ENCODE peak calls at places on chromosome 21, in four cellular contexts. Q, E, L and F are unnamed samples.
A peak's percentile ranks its signal among the peaks of the same experiment; 100 is the strongest.

GRCh38 chr21:31248598-31248997 is 95.5 kb downstream of the TIAM1 start:
- DNase-seq in E (no peak), L (no peak), Q (no peak), F (no peak)

GRCh38 chr21:17550671-17551308 is 37.9 kb downstream of the CXADR start:
- DNase-seq in L (no peak), Q (no peak), E (no peak), F (no peak)

GRCh38 chr21:36079010-36079649 is 9.3 kb downstream of the CBR1 start:
- DNase-seq in Q (no peak), L (no peak), E (peak; percentile 53), F (no peak)

GRCh38 chr21:35220301-35220700 is 171.2 kb upstream of the RUNX1 start:
- DNase-seq in L (no peak), E (no peak), Q (no peak), F (no peak)

GRCh38 chr21:35020902-35021301 is 28.2 kb downstream of the RUNX1 start:
- DNase-seq in E (no peak), L (no peak), Q (no peak), F (no peak)

GRCh38 chr21:38881041-38881570 is 75.4 kb downstream of the ETS2 start:
- DNase-seq in L (no peak), E (no peak), Q (no peak), F (no peak)

GRCh38 chr21:42129300-42130266 is 58.5 kb downstream of the UMODL1 start:
- DNase-seq in L (no peak), E (no peak), Q (no peak), F (no peak)

GRCh38 chr21:35390013-35390776 is 341.1 kb upstream of the RUNX1 start:
- DNase-seq in E (no peak), Q (no peak), L (no peak), F (no peak)

GRCh38 chr21:42417533-42417932 is 13.8 kb downstream of the UBASH3A start:
- DNase-seq in E (no peak), L (peak; percentile 81), Q (no peak), F (no peak)

GRCh38 chr21:35682874-35683549 is 377.3 kb downstream of the SETD4 start:
- DNase-seq in L (no peak), Q (no peak), E (no peak), F (no peak)

GRCh38 chr21:41800425-41801186 is 33.8 kb upstream of the RIPK4 start:
- DNase-seq in L (no peak), Q (no peak), E (no peak), F (no peak)

GRCh38 chr21:14567557-14568279 is 21.6 kb upstream of the SAMSN1 start:
- DNase-seq in Q (no peak), E (no peak), L (no peak), F (no peak)

GRCh38 chr21:33836408-33836807 is 79.2 kb downstream of the ATP5PO start:
- DNase-seq in Q (no peak), E (no peak), L (no peak), F (no peak)

GRCh38 chr21:32826317-32827167 is 55.0 kb upstream of the PAXBP1 start:
- DNase-seq in L (peak; percentile 13), E (peak; percentile 67), Q (peak; percentile 22), F (peak; percentile 54)

GRCh38 chr21:17257784-17258183 is 255.1 kb upstream of the CXADR start:
- DNase-seq in E (no peak), Q (no peak), L (no peak), F (no peak)

GRCh38 chr21:19340954-19341353 is 937.4 kb upstream of the TMPRSS15 start:
- DNase-seq in Q (no peak), E (no peak), L (no peak), F (no peak)

GRCh38 chr21:19343711-19344110 is 940.1 kb upstream of the TMPRSS15 start:
- DNase-seq in E (no peak), L (no peak), Q (no peak), F (no peak)

GRCh38 chr21:19340303-19340702 is 936.7 kb upstream of the TMPRSS15 start:
- DNase-seq in E (no peak), Q (no peak), L (no peak), F (no peak)
- TF ChIP-seq NR2C2 in E (no peak), Q (no peak), L (no peak), F (no peak)

GRCh38 chr21:28126521-28127317 is 866.0 kb downstream of the LTN1 start:
- DNase-seq in E (no peak), Q (no peak), L (no peak), F (no peak)
- TF ChIP-seq NR2C2 in E (no peak), Q (no peak), L (no peak), F (no peak)

GRCh38 chr21:46078322-46078981 is 19.5 kb upstream of the COL6A2 start:
- DNase-seq in Q (no peak), L (no peak), E (no peak), F (no peak)

GRCh38 chr21:46078984-46079356 is 18.9 kb upstream of the COL6A2 start:
- DNase-seq in Q (no peak), L (no peak), E (peak; percentile 8), F (no peak)

GRCh38 chr21:46079357-46080170 is 18.3 kb upstream of the COL6A2 start:
- DNase-seq in Q (no peak), E (no peak), L (no peak), F (no peak)

GRCh38 chr21:46080171-46081021 is 17.5 kb upstream of the COL6A2 start:
- DNase-seq in E (peak; percentile 14), Q (no peak), L (no peak), F (no peak)

DNA sequence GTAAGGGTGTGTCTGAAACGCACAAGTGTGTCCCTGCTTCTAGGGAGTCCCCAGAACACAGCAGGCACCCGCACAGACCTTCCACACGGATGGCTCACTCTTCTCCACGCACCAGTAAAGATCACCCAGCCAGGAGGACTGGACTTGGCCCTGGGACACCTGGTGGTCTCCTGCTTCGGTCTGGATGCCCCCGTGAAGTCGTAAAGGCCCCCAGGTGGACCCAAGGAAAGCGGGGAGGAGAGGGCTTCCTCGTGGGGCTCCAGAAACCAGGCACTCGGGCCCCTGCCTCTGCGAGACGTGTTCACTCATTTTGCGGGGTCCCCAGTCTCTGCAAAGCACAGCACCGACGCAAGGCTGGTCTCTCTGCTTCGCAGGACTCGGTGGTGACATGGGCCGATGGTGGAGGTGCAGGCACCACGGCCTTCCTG is 20.2 kb upstream of the COL6A2 start:
- DNase-seq in L (no peak), Q (no peak), E (no peak), F (no peak)
- TF ChIP-seq NR2C2 in L (no peak), Q (no peak), E (no peak), F (no peak)

GRCh38 chr21:21148009-21148408 is 149.8 kb downstream of the NCAM2 start:
- DNase-seq in Q (no peak), E (no peak), L (no peak), F (no peak)
- TF ChIP-seq NR2C2 in Q (no peak), E (no peak), L (no peak), F (no peak)

DNA sequence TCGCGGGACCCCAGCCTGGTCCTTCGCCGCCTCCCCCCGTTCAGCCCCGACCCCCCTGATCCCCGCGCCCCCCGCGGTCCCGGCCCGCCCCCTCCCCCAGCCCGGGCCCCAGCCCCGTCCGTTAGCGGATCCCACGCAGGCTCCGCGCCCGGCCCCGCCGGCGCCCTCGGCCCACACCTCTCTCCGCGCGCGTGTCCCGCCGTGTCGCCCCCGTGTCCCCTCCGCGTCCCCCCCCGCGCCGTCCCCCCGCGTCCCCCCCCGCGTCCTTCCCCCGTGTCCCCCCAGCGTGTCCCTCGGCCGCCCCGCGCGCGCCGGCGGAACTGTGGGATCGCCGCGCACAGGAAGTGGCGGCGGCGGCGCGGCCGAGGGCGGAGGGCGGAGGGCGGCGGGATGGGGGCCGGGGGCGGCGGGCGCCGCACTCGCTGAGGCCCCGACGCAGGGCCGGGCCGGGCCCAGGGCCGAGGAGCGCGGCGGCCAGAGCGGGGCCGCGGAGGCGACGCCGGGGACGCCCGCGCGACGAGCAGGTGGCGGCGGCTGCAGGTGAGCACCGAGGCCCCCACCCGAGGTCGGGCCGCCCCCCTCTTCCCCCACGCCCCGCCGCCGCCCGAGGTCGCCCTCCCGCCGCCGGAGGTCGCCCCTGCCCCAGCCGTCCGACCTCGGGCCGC is at the start of gene AGPAT3:
- DNase-seq in E (peak; percentile 76), L (no peak), Q (no peak), F (no peak)
- TF ChIP-seq NR2C2 in E (peak; percentile 86), L (no peak), Q (no peak), F (no peak)

DNA sequence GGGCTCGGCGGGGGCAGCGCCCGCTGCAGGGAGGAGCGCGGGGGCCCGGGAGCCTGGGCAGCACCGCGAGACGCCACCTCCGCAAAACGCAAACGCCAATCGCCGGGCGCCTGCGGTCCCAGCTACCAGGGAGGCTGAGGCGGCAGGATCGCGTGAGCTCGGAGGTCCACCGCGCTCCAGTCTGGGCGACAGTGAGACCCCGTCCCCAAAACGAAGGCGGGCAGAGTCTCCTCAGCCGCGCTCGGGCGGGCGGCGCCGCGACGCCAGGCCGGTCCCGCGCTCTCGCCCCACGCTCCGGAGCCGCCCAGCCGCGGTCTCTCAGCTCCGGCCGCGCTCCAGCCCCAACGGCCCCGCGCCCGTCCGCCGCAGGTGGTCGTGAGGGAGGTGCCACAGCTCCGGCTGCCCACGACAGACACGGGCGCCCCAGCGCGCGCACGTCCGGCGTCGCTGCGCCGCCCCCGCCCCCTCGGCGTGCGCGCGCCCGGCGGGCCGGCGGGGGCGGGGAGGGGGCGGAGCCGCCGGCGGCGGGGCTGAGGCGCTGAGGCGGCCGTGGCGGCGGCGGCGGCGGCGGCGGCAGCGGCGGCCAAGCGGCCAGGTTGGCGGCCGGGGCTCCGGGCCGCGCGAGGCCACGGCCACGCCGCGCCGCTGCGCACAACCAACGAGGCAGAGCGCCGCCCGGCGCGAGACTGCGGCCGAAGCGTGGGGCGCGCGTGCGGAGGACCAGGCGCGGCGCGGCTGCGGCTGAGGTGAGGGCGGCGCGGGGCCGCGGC is at the start of gene ADARB1:
- DNase-seq in L (no peak), E (peak; percentile 96), Q (peak; percentile 68), F (peak; percentile 32)
- TF ChIP-seq NR2C2 in L (no peak), E (no peak), Q (no peak), F (no peak)